ENCODE peak calls at places on chromosomes 4 and X, in nine cellular contexts. One of them, this sample, is unnamed.

GRCh38 chr4:176340871-176341685 is 21.3 kb downstream of the SPCS3 start:
- DNase-seq in right lobe of liver: no peak
- DNase-seq in cardiac muscle cell: peak; percentile 75
- DNase-seq in fibroblast of mammary gland: peak; percentile 72
- DNase-seq in upper lobe of right lung: no peak
- DNase-seq in GM20000: peak; percentile 28
- DNase-seq in transverse colon: no peak
- DNase-seq in brain microvascular endothelial cell: peak; percentile 22
- DNase-seq in mesothelial cell of epicardium: no peak
- DNase-seq in this sample: no peak

GRCh38 chrX:150200820-150201287 is 162.3 kb upstream of the MAMLD1 start:
- DNase-seq in right lobe of liver: no peak
- DNase-seq in cardiac muscle cell: peak; percentile 94
- DNase-seq in fibroblast of mammary gland: peak; percentile 99
- DNase-seq in upper lobe of right lung: no peak
- DNase-seq in GM20000: peak; percentile 43
- DNase-seq in transverse colon: peak; percentile 20
- DNase-seq in brain microvascular endothelial cell: peak; percentile 95
- DNase-seq in mesothelial cell of epicardium: peak; percentile 43
- DNase-seq in this sample: peak; percentile 92

GRCh38 chr4:78299565-78299972 is 242.4 kb downstream of the FRAS1 start:
- DNase-seq in right lobe of liver: no peak
- DNase-seq in cardiac muscle cell: peak; percentile 33
- DNase-seq in fibroblast of mammary gland: peak; percentile 43
- DNase-seq in upper lobe of right lung: no peak
- DNase-seq in GM20000: no peak
- DNase-seq in transverse colon: no peak
- DNase-seq in brain microvascular endothelial cell: no peak
- DNase-seq in mesothelial cell of epicardium: no peak
- DNase-seq in this sample: no peak

GRCh38 chrX:102765794-102766193 is 45.3 kb downstream of the GPRASP3 start:
- DNase-seq in right lobe of liver: no peak
- DNase-seq in cardiac muscle cell: peak; percentile 77
- DNase-seq in fibroblast of mammary gland: peak; percentile 90
- DNase-seq in upper lobe of right lung: no peak
- DNase-seq in GM20000: no peak
- DNase-seq in transverse colon: peak; percentile 24
- DNase-seq in brain microvascular endothelial cell: no peak
- DNase-seq in mesothelial cell of epicardium: no peak
- DNase-seq in this sample: no peak

GRCh38 chr4:145340071-145340695 is 141.5 kb upstream of the SMAD1 start:
- DNase-seq in right lobe of liver: no peak
- DNase-seq in cardiac muscle cell: no peak
- DNase-seq in fibroblast of mammary gland: no peak
- DNase-seq in upper lobe of right lung: no peak
- DNase-seq in GM20000: no peak
- DNase-seq in transverse colon: no peak
- DNase-seq in brain microvascular endothelial cell: no peak
- DNase-seq in mesothelial cell of epicardium: no peak
- DNase-seq in this sample: no peak

GRCh38 chrX:109134777-109135176 is 347.1 kb downstream of the GUCY2F start:
- DNase-seq in right lobe of liver: no peak
- DNase-seq in cardiac muscle cell: no peak
- DNase-seq in fibroblast of mammary gland: no peak
- DNase-seq in upper lobe of right lung: no peak
- DNase-seq in GM20000: no peak
- DNase-seq in transverse colon: no peak
- DNase-seq in brain microvascular endothelial cell: no peak
- DNase-seq in mesothelial cell of epicardium: no peak
- DNase-seq in this sample: no peak

GRCh38 chr4:169256101-169256612 is 14.6 kb downstream of the SH3RF1 start:
- DNase-seq in right lobe of liver: no peak
- DNase-seq in cardiac muscle cell: no peak
- DNase-seq in fibroblast of mammary gland: peak; percentile 70
- DNase-seq in upper lobe of right lung: no peak
- DNase-seq in GM20000: no peak
- DNase-seq in transverse colon: no peak
- DNase-seq in brain microvascular endothelial cell: no peak
- DNase-seq in mesothelial cell of epicardium: no peak
- DNase-seq in this sample: no peak

GRCh38 chrX:54423161-54423888 is 16.9 kb upstream of the TSR2 start:
- DNase-seq in right lobe of liver: no peak
- DNase-seq in cardiac muscle cell: peak; percentile 10
- DNase-seq in fibroblast of mammary gland: no peak
- DNase-seq in upper lobe of right lung: no peak
- DNase-seq in GM20000: no peak
- DNase-seq in transverse colon: no peak
- DNase-seq in brain microvascular endothelial cell: peak; percentile 3
- DNase-seq in mesothelial cell of epicardium: no peak
- DNase-seq in this sample: no peak

GRCh38 chr4:142088906-142089305 is 452.5 kb downstream of the IL15 start:
- DNase-seq in right lobe of liver: no peak
- DNase-seq in cardiac muscle cell: peak; percentile 72
- DNase-seq in fibroblast of mammary gland: peak; percentile 92
- DNase-seq in upper lobe of right lung: no peak
- DNase-seq in GM20000: no peak
- DNase-seq in transverse colon: no peak
- DNase-seq in brain microvascular endothelial cell: peak; percentile 42
- DNase-seq in mesothelial cell of epicardium: no peak
- DNase-seq in this sample: no peak

GRCh38 chr4:42104521-42104920 is 47.9 kb downstream of the BEND4 start:
- DNase-seq in right lobe of liver: no peak
- DNase-seq in cardiac muscle cell: peak; percentile 28
- DNase-seq in fibroblast of mammary gland: peak; percentile 56
- DNase-seq in upper lobe of right lung: no peak
- DNase-seq in GM20000: no peak
- DNase-seq in transverse colon: no peak
- DNase-seq in brain microvascular endothelial cell: no peak
- DNase-seq in mesothelial cell of epicardium: no peak
- DNase-seq in this sample: no peak

GRCh38 chr4:10121568-10122097 is 5.0 kb upstream of the WDR1 start:
- DNase-seq in right lobe of liver: no peak
- DNase-seq in cardiac muscle cell: no peak
- DNase-seq in fibroblast of mammary gland: no peak
- DNase-seq in upper lobe of right lung: no peak
- DNase-seq in GM20000: no peak
- DNase-seq in transverse colon: no peak
- DNase-seq in brain microvascular endothelial cell: no peak
- DNase-seq in mesothelial cell of epicardium: no peak
- DNase-seq in this sample: no peak

GRCh38 chrX:40975951-40976350 is 109.3 kb upstream of the USP9X start:
- DNase-seq in right lobe of liver: no peak
- DNase-seq in cardiac muscle cell: no peak
- DNase-seq in fibroblast of mammary gland: no peak
- DNase-seq in upper lobe of right lung: no peak
- DNase-seq in GM20000: no peak
- DNase-seq in transverse colon: no peak
- DNase-seq in brain microvascular endothelial cell: no peak
- DNase-seq in mesothelial cell of epicardium: no peak
- DNase-seq in this sample: no peak

GRCh38 chr4:41178372-41179085 is 35.8 kb downstream of the APBB2 start:
- DNase-seq in right lobe of liver: no peak
- DNase-seq in cardiac muscle cell: peak; percentile 95
- DNase-seq in fibroblast of mammary gland: peak; percentile 99
- DNase-seq in upper lobe of right lung: no peak
- DNase-seq in GM20000: no peak
- DNase-seq in transverse colon: no peak
- DNase-seq in brain microvascular endothelial cell: peak; percentile 90
- DNase-seq in mesothelial cell of epicardium: no peak
- DNase-seq in this sample: no peak

GRCh38 chr4:112189754-112190153 is 41.8 kb upstream of the AP1AR start:
- DNase-seq in right lobe of liver: no peak
- DNase-seq in cardiac muscle cell: peak; percentile 57
- DNase-seq in fibroblast of mammary gland: peak; percentile 37
- DNase-seq in upper lobe of right lung: no peak
- DNase-seq in GM20000: no peak
- DNase-seq in transverse colon: no peak
- DNase-seq in brain microvascular endothelial cell: no peak
- DNase-seq in mesothelial cell of epicardium: no peak
- DNase-seq in this sample: no peak

GRCh38 chrX:39652336-39652735 is 445.4 kb downstream of the BCOR start:
- DNase-seq in right lobe of liver: no peak
- DNase-seq in cardiac muscle cell: peak; percentile 30
- DNase-seq in fibroblast of mammary gland: peak; percentile 42
- DNase-seq in upper lobe of right lung: no peak
- DNase-seq in GM20000: peak; percentile 22
- DNase-seq in transverse colon: no peak
- DNase-seq in brain microvascular endothelial cell: no peak
- DNase-seq in mesothelial cell of epicardium: no peak
- DNase-seq in this sample: no peak
- TF ChIP-seq CTCF in right lobe of liver: peak; percentile 61
- TF ChIP-seq CTCF in cardiac muscle cell: peak; percentile 27
- TF ChIP-seq CTCF in fibroblast of mammary gland: peak; percentile 48
- TF ChIP-seq CTCF in upper lobe of right lung: peak; percentile 37
- TF ChIP-seq CTCF in GM20000: no peak
- TF ChIP-seq CTCF in transverse colon: no peak
- TF ChIP-seq CTCF in brain microvascular endothelial cell: peak; percentile 61
- TF ChIP-seq CTCF in mesothelial cell of epicardium: no peak
- TF ChIP-seq CTCF in this sample: peak; percentile 32

DNA sequence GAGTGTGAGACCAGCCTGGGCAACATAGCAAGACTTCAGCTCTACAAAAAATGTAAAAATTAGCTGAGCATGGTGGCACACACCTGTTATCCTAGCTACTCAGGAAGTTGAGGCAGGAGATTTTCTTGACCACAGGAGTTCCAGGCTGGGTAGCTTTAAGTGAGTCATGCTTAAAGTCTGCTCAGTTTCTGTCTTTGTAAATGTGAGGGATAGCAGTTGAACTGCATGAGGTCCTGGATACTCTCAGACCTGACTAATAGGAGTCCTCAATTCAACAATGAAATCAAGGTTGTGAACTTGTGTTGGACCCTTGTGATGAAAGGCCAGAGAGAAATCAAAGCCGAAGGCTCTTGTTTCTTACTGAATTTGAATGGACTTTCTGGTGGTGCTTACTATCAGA is 45.2 kb downstream of the STARD8 start:
- DNase-seq in right lobe of liver: no peak
- DNase-seq in cardiac muscle cell: no peak
- DNase-seq in fibroblast of mammary gland: peak; percentile 40
- DNase-seq in upper lobe of right lung: no peak
- DNase-seq in GM20000: no peak
- DNase-seq in transverse colon: no peak
- DNase-seq in brain microvascular endothelial cell: peak; percentile 14
- DNase-seq in mesothelial cell of epicardium: no peak
- DNase-seq in this sample: no peak
- TF ChIP-seq CTCF in right lobe of liver: no peak
- TF ChIP-seq CTCF in cardiac muscle cell: no peak
- TF ChIP-seq CTCF in fibroblast of mammary gland: no peak
- TF ChIP-seq CTCF in upper lobe of right lung: no peak
- TF ChIP-seq CTCF in GM20000: no peak
- TF ChIP-seq CTCF in transverse colon: no peak
- TF ChIP-seq CTCF in brain microvascular endothelial cell: no peak
- TF ChIP-seq CTCF in mesothelial cell of epicardium: no peak
- TF ChIP-seq CTCF in this sample: no peak

DNA sequence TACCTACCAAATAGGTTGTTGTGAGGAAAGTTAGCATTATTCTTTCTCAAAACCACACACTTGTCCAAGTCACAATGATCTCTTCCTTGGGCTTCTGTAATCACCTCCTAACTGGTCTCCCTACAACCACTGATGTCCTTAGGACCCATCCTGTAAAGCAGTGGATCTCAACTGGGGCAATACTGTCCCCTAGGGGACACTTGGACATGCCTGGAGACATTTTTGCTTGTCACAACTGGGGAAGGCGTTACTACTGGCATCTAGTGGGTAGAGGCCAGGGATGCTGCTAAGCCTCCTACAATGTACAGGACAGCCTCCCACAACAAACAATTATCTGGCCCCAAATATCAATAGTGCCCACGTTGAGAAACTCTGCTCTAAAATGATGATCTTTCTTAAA is 118.7 kb upstream of the AP1S2 start:
- DNase-seq in right lobe of liver: no peak
- DNase-seq in cardiac muscle cell: peak; percentile 39
- DNase-seq in fibroblast of mammary gland: peak; percentile 54
- DNase-seq in upper lobe of right lung: no peak
- DNase-seq in GM20000: peak; percentile 10
- DNase-seq in transverse colon: peak; percentile 12
- DNase-seq in brain microvascular endothelial cell: peak; percentile 27
- DNase-seq in mesothelial cell of epicardium: no peak
- DNase-seq in this sample: no peak
- TF ChIP-seq CTCF in right lobe of liver: peak; percentile 38
- TF ChIP-seq CTCF in cardiac muscle cell: peak; percentile 33
- TF ChIP-seq CTCF in fibroblast of mammary gland: peak; percentile 55
- TF ChIP-seq CTCF in upper lobe of right lung: peak; percentile 47
- TF ChIP-seq CTCF in GM20000: no peak
- TF ChIP-seq CTCF in transverse colon: no peak
- TF ChIP-seq CTCF in brain microvascular endothelial cell: peak; percentile 71
- TF ChIP-seq CTCF in mesothelial cell of epicardium: peak; percentile 14
- TF ChIP-seq CTCF in this sample: peak; percentile 35

DNA sequence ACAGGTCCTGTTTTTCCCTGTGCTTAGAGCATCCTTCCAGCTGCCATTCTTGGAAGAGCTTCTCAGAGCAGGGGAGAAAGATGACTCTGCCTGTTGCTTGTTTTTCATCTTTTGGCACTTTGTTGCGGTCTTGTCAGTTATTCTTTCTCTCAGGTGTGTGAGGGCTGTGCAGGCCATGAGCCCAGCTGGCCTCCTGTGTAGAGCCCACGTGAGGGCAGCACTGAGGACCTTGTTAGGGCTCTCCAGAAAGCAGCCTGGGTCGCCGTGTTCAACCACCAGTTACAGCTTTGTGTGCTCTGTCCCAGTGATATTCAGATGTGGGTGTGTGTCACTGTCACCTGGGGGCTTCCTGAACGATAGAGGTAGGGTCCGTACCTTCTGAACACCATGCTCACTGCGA is 52.8 kb downstream of the NOP14 start:
- DNase-seq in right lobe of liver: no peak
- DNase-seq in cardiac muscle cell: no peak
- DNase-seq in fibroblast of mammary gland: no peak
- DNase-seq in upper lobe of right lung: no peak
- DNase-seq in GM20000: no peak
- DNase-seq in transverse colon: no peak
- DNase-seq in brain microvascular endothelial cell: no peak
- DNase-seq in mesothelial cell of epicardium: no peak
- DNase-seq in this sample: no peak
- TF ChIP-seq CTCF in right lobe of liver: no peak
- TF ChIP-seq CTCF in cardiac muscle cell: peak; percentile 24
- TF ChIP-seq CTCF in fibroblast of mammary gland: no peak
- TF ChIP-seq CTCF in upper lobe of right lung: no peak
- TF ChIP-seq CTCF in GM20000: peak; percentile 23
- TF ChIP-seq CTCF in transverse colon: no peak
- TF ChIP-seq CTCF in brain microvascular endothelial cell: peak; percentile 42
- TF ChIP-seq CTCF in mesothelial cell of epicardium: no peak
- TF ChIP-seq CTCF in this sample: no peak

GRCh38 chrX:18981124-18981807 is 2.6 kb downstream of the PHKA2 start:
- DNase-seq in right lobe of liver: no peak
- DNase-seq in cardiac muscle cell: no peak
- DNase-seq in fibroblast of mammary gland: no peak
- DNase-seq in upper lobe of right lung: no peak
- DNase-seq in GM20000: no peak
- DNase-seq in transverse colon: no peak
- DNase-seq in brain microvascular endothelial cell: no peak
- DNase-seq in mesothelial cell of epicardium: no peak
- DNase-seq in this sample: no peak

GRCh38 chrX:18983711-18984380 is at the start of gene PHKA2:
- DNase-seq in right lobe of liver: peak; percentile 80
- DNase-seq in cardiac muscle cell: no peak
- DNase-seq in fibroblast of mammary gland: peak; percentile 39
- DNase-seq in upper lobe of right lung: peak; percentile 84
- DNase-seq in GM20000: no peak
- DNase-seq in transverse colon: peak; percentile 64
- DNase-seq in brain microvascular endothelial cell: peak; percentile 24
- DNase-seq in mesothelial cell of epicardium: no peak
- DNase-seq in this sample: peak; percentile 43

GRCh38 chrX:18985186-18985435 is 1.2 kb upstream of the PHKA2 start:
- DNase-seq in right lobe of liver: no peak
- DNase-seq in cardiac muscle cell: no peak
- DNase-seq in fibroblast of mammary gland: no peak
- DNase-seq in upper lobe of right lung: no peak
- DNase-seq in GM20000: peak; percentile 3
- DNase-seq in transverse colon: no peak
- DNase-seq in brain microvascular endothelial cell: no peak
- DNase-seq in mesothelial cell of epicardium: no peak
- DNase-seq in this sample: no peak

GRCh38 chrX:18984381-18985185 is 669 bp upstream of the PHKA2 start:
- DNase-seq in right lobe of liver: peak; percentile 88
- DNase-seq in cardiac muscle cell: peak; percentile 77
- DNase-seq in fibroblast of mammary gland: peak; percentile 62
- DNase-seq in upper lobe of right lung: peak; percentile 92
- DNase-seq in GM20000: peak; percentile 91
- DNase-seq in transverse colon: peak; percentile 86
- DNase-seq in brain microvascular endothelial cell: peak; percentile 55
- DNase-seq in mesothelial cell of epicardium: peak; percentile 72
- DNase-seq in this sample: peak; percentile 75
- TF ChIP-seq CTCF in right lobe of liver: peak; percentile 39
- TF ChIP-seq CTCF in cardiac muscle cell: peak; percentile 46
- TF ChIP-seq CTCF in fibroblast of mammary gland: peak; percentile 33
- TF ChIP-seq CTCF in upper lobe of right lung: peak; percentile 43
- TF ChIP-seq CTCF in GM20000: no peak
- TF ChIP-seq CTCF in transverse colon: peak; percentile 50
- TF ChIP-seq CTCF in brain microvascular endothelial cell: peak; percentile 68
- TF ChIP-seq CTCF in mesothelial cell of epicardium: no peak
- TF ChIP-seq CTCF in this sample: peak; percentile 51